ENCODE peak calls at places on chromosomes 4 and X, in six cellular contexts. Q is fibroblast of villous mesenchyme; T is NCI-H2171 treated with DMSO at 0.1 percent for 48 hours; K is activated effector memory CD4-positive, alpha-beta T cell treated with anti-CD3 and anti-CD28 coated beads, Interleukin-2, amount 50 U/mL, for 16 hours; U is sciatic nerve; W is brain microvascular endothelial cell. P is an unnamed sample.

GRCh38 chr4:28973591-28974350 is 1746.4 kb upstream of the PCDH7 start:
- DNase-seq in Q (no peak), T (no peak), K (no peak), U (no peak), W (peak), P (no peak)

GRCh38 chr4:36255575-36255974 is 11.3 kb upstream of the ARAP2 start:
- DNase-seq in Q (no peak), T (no peak), K (peak), U (no peak), W (no peak), P (no peak)

GRCh38 chr4:185700048-185700447 is 111.9 kb downstream of the SORBS2 start:
- DNase-seq in Q (no peak), T (no peak), K (no peak), U (no peak), W (no peak), P (no peak)

GRCh38 chrX:150258463-150259430 is 104.4 kb upstream of the MAMLD1 start:
- DNase-seq in Q (no peak), T (no peak), K (no peak), U (no peak), W (no peak), P (no peak)

GRCh38 chrX:134734343-134735001 is 76.2 kb upstream of the PLAC1 start:
- DNase-seq in Q (peak), T (no peak), K (no peak), U (no peak), W (no peak), P (no peak)

GRCh38 chrX:41870719-41871151 is 52.6 kb downstream of the CASK start:
- DNase-seq in Q (no peak), T (no peak), K (no peak), U (no peak), W (no peak), P (no peak)

GRCh38 chr4:112222219-112222955 is 9.2 kb upstream of the AP1AR start:
- DNase-seq in Q (no peak), T (no peak), K (no peak), U (no peak), W (no peak), P (no peak)

GRCh38 chr4:10917475-10918103 is 233.0 kb upstream of the CLNK start:
- DNase-seq in Q (no peak), T (peak), K (no peak), U (no peak), W (no peak), P (no peak)

P was measured in keratinocyte.